ENCODE peak calls at places on chromosomes 13 and 19, in seven cellular contexts. E is AG04450, J is cardiac muscle cell, V is GM20000, D is endothelial cell, R is progenitor cell of endocrine pancreas, Q is Peyer's patch. M is an unnamed sample.

GRCh38 chr19:10086032-10086903 is at the start of gene SHFL:
- DNase-seq in E (no peak), J (peak; percentile 42), V (peak; percentile 98), D (peak; percentile 44), R (peak; percentile 35), Q (peak; percentile 89), M (peak; percentile 96)

GRCh38 chr13:24097667-24098066 is 62.9 kb upstream of the SPATA13 start:
- DNase-seq in E (no peak), J (no peak), V (no peak), D (no peak), R (no peak), Q (no peak), M (no peak)

GRCh38 chr19:37519890-37520289 is 13.2 kb downstream of the ZNF793 start:
- DNase-seq in E (no peak), J (no peak), V (no peak), D (no peak), R (no peak), Q (no peak), M (no peak)

GRCh38 chr19:13920940-13921744 is 15.1 kb downstream of the CC2D1A start:
- DNase-seq in E (no peak), J (no peak), V (peak; percentile 74), D (no peak), R (no peak), Q (no peak), M (peak; percentile 68)

GRCh38 chr13:40506592-40507446 is 159.6 kb downstream of the FOXO1 start:
- DNase-seq in E (no peak), J (no peak), V (no peak), D (no peak), R (no peak), Q (no peak), M (no peak)

GRCh38 chr13:62088155-62088554 is 672.5 kb upstream of the PCDH20 start:
- DNase-seq in E (no peak), J (peak; percentile 20), V (no peak), D (no peak), R (no peak), Q (no peak), M (no peak)

GRCh38 chr19:1417145-1417544 is 9.8 kb downstream of the DAZAP1 start:
- DNase-seq in E (no peak), J (no peak), V (no peak), D (no peak), R (no peak), Q (no peak), M (no peak)

GRCh38 chr13:41008349-41008980 is 10.7 kb downstream of the ELF1 start:
- DNase-seq in E (peak; percentile 37), J (no peak), V (no peak), D (no peak), R (no peak), Q (no peak), M (no peak)

GRCh38 chr19:1168877-1169791 is 4.9 kb downstream of the SBNO2 start:
- DNase-seq in E (no peak), J (no peak), V (no peak), D (no peak), R (no peak), Q (peak; percentile 50), M (no peak)

GRCh38 chr13:111347438-111347837 is 27.0 kb downstream of the TEX29 start:
- DNase-seq in E (no peak), J (no peak), V (no peak), D (no peak), R (no peak), Q (no peak), M (no peak)

GRCh38 chr13:90302113-90302512 is 1045.4 kb upstream of the MIR17HG start:
- DNase-seq in E (no peak), J (no peak), V (no peak), D (no peak), R (no peak), Q (no peak), M (no peak)

GRCh38 chr19:30307191-30307974 is 64.8 kb upstream of the ZNF536 start:
- DNase-seq in E (no peak), J (no peak), V (no peak), D (no peak), R (no peak), Q (no peak), M (no peak)

GRCh38 chr19:43638991-43639494 is 607 bp downstream of the CADM4 start:
- DNase-seq in E (no peak), J (no peak), V (no peak), D (no peak), R (no peak), Q (no peak), M (no peak)

GRCh38 chr19:44112802-44113137 is 429 bp upstream of the ZNF225 start:
- DNase-seq in E (no peak), J (no peak), V (peak; percentile 4), D (no peak), R (no peak), Q (no peak), M (peak; percentile 12)

GRCh38 chr19:47427241-47428176 is 8.2 kb upstream of the MEIS3 start:
- DNase-seq in E (no peak), J (peak; percentile 85), V (peak; percentile 88), D (peak; percentile 86), R (peak; percentile 84), Q (peak; percentile 66), M (peak; percentile 83)

GRCh38 chr19:51566489-51567100 is 4.5 kb upstream of the ZNF175 start:
- DNase-seq in E (no peak), J (no peak), V (no peak), D (no peak), R (no peak), Q (no peak), M (no peak)

GRCh38 chr19:47186337-47187022 is 44.5 kb downstream of the BBC3 start:
- DNase-seq in E (no peak), J (peak; percentile 23), V (peak; percentile 90), D (no peak), R (no peak), Q (peak; percentile 50), M (peak; percentile 88)

GRCh38 chr13:27599096-27599495 is 21.2 kb downstream of the LNX2 start:
- DNase-seq in E (no peak), J (no peak), V (no peak), D (no peak), R (no peak), Q (no peak), M (no peak)

GRCh38 chr19:13902993-13903555 is 2.8 kb downstream of the BRME1 start:
- DNase-seq in E (no peak), J (no peak), V (no peak), D (no peak), R (no peak), Q (no peak), M (peak; percentile 50)

GRCh38 chr19:45774765-45775164 is 5.7 kb upstream of the SIX5 start:
- DNase-seq in E (no peak), J (no peak), V (no peak), D (no peak), R (no peak), Q (no peak), M (no peak)

GRCh38 chr19:49546825-49547565 is 19.2 kb downstream of the RCN3 start:
- DNase-seq in E (peak; percentile 86), J (peak; percentile 89), V (peak; percentile 85), D (peak; percentile 77), R (peak; percentile 64), Q (no peak), M (peak; percentile 85)

GRCh38 chr19:43913383-43913782 is 21.7 kb downstream of the ZNF45 start:
- DNase-seq in E (no peak), J (no peak), V (no peak), D (no peak), R (no peak), Q (no peak), M (no peak)

GRCh38 chr19:374183-374885 is 29.7 kb upstream of the MIER2 start:
- DNase-seq in E (no peak), J (no peak), V (no peak), D (no peak), R (peak; percentile 7), Q (no peak), M (no peak)

GRCh38 chr19:10478476-10478875 is 24.7 kb downstream of the KEAP1 start:
- DNase-seq in E (no peak), J (no peak), V (no peak), D (no peak), R (no peak), Q (no peak), M (no peak)

GRCh38 chr13:79398915-79399314 is 7.1 kb downstream of the RBM26 start:
- DNase-seq in E (no peak), J (no peak), V (no peak), D (no peak), R (no peak), Q (no peak), M (no peak)
- TF ChIP-seq CTCF in E (no peak), J (no peak), V (no peak), D (no peak), R (no peak), Q (no peak), M (no peak)

GRCh38 chr13:69324109-69324886 is 783.3 kb upstream of the ATXN8OS start:
- DNase-seq in E (no peak), J (peak; percentile 29), V (no peak), D (no peak), R (no peak), Q (no peak), M (no peak)
- TF ChIP-seq CTCF in E (no peak), J (no peak), V (no peak), D (no peak), R (peak; percentile 63), Q (no peak), M (no peak)

GRCh38 chr19:35751839-35752745 is 3.7 kb downstream of the LIN37 start:
- DNase-seq in E (no peak), J (no peak), V (no peak), D (no peak), R (no peak), Q (no peak), M (no peak)
- TF ChIP-seq CTCF in E (no peak), J (no peak), V (no peak), D (no peak), R (no peak), Q (no peak), M (no peak)

GRCh38 chr19:28076628-28077027 is 1136.3 kb downstream of the UQCRFS1 start:
- DNase-seq in E (no peak), J (no peak), V (no peak), D (no peak), R (no peak), Q (no peak), M (no peak)

GRCh38 chr19:28074773-28075172 is 1138.2 kb downstream of the UQCRFS1 start:
- DNase-seq in E (no peak), J (no peak), V (peak; percentile 62), D (no peak), R (no peak), Q (no peak), M (peak; percentile 31)

GRCh38 chr19:28075229-28075628 is 1137.7 kb downstream of the UQCRFS1 start:
- DNase-seq in E (no peak), J (no peak), V (no peak), D (no peak), R (no peak), Q (no peak), M (no peak)
- TF ChIP-seq CTCF in E (no peak), J (no peak), V (no peak), D (no peak), R (no peak), Q (no peak), M (no peak)